ENCODE peak calls at places on chromosomes 2 and 18, in six cellular contexts. T is lung, Z is MM.1S, D is neural crest cell, W is hepatocyte, G is AG10803. B is an unnamed sample.

GRCh38 chr2:159285929-159286708 is at the start of gene WDSUB1:
- DNase-seq in W (peak), T (peak), G (peak), Z (peak), D (peak), B (no peak)

GRCh38 chr2:190123956-190124355 is 61.4 kb upstream of the MSTN start:
- DNase-seq in G (peak), T (no peak), W (peak), Z (no peak), D (no peak), B (no peak)

GRCh38 chr2:172736419-172737174 is 952 bp downstream of the RAPGEF4 start:
- DNase-seq in G (no peak), Z (no peak), W (no peak), T (no peak), D (no peak), B (no peak)

GRCh38 chr2:42545714-42546390 is 22.6 kb upstream of the MTA3 start:
- DNase-seq in Z (no peak), G (no peak), W (no peak), D (no peak), T (no peak), B (no peak)

GRCh38 chr18:22674300-22674699 is 256.6 kb upstream of the CTAGE1 start:
- DNase-seq in D (no peak), W (peak), Z (no peak), G (peak), T (no peak), B (no peak)

GRCh38 chr2:43942881-43943280 is 52.9 kb downstream of the LRPPRC start:
- DNase-seq in D (no peak), T (no peak), G (no peak), W (no peak), Z (no peak), B (no peak)

GRCh38 chr2:136534817-136535216 is 230.5 kb upstream of the THSD7B start:
- DNase-seq in D (no peak), G (no peak), Z (no peak), W (no peak), T (no peak), B (no peak)

GRCh38 chr2:46770622-46771021 is 145.0 kb downstream of the MCFD2 start:
- DNase-seq in Z (no peak), D (no peak), G (peak), W (peak), T (no peak), B (no peak)

GRCh38 chr2:228847684-228848083 is 423.4 kb downstream of the PID1 start:
- DNase-seq in W (no peak), Z (no peak), D (no peak), T (no peak), G (peak), B (no peak)

GRCh38 chr2:234994340-234995321 is 42.8 kb downstream of the SH3BP4 start:
- DNase-seq in D (no peak), Z (no peak), W (no peak), T (no peak), G (no peak), B (no peak)

GRCh38 chr18:27315001-27315400 is 129.9 kb upstream of the CHST9 start:
- DNase-seq in W (no peak), D (no peak), G (no peak), Z (no peak), T (no peak), B (no peak)

GRCh38 chr2:53202063-53202462 is 565.5 kb upstream of the CHAC2 start:
- DNase-seq in D (no peak), W (peak), G (peak), T (peak), Z (no peak), B (no peak)

GRCh38 chr2:58558866-58559265 is 317.7 kb upstream of the FANCL start:
- DNase-seq in T (no peak), D (no peak), Z (no peak), W (no peak), G (no peak), B (no peak)

GRCh38 chr2:392921-393270 is 105.0 kb upstream of the ALKAL2 start:
- DNase-seq in Z (no peak), T (no peak), D (no peak), W (no peak), G (no peak), B (no peak)

GRCh38 chr2:42138163-42139016 is 30.8 kb upstream of the EML4 start:
- DNase-seq in D (no peak), W (peak), Z (no peak), G (peak), T (peak), B (no peak)

GRCh38 chr2:240960309-240960962 is 38.0 kb upstream of the SNED1 start:
- DNase-seq in W (peak), D (no peak), T (peak), G (no peak), Z (no peak), B (no peak)

GRCh38 chr2:196275646-196276352 is 104.4 kb upstream of the STK17B start:
- DNase-seq in D (no peak), T (no peak), Z (no peak), G (peak), W (peak), B (no peak)

GRCh38 chr2:122384768-122385333 is 629.4 kb downstream of the TSN start:
- DNase-seq in D (no peak), G (no peak), Z (no peak), W (no peak), T (no peak), B (no peak)

GRCh38 chr2:157032019-157032418 is 225.5 kb upstream of the GALNT5 start:
- DNase-seq in T (no peak), W (peak), D (no peak), Z (no peak), G (peak), B (no peak)

GRCh38 chr2:127448526-127448925 is 30.3 kb downstream of the PROC start:
- DNase-seq in D (no peak), T (no peak), G (peak), W (no peak), Z (no peak), B (no peak)

GRCh38 chr2:27241761-27242613 is 20.9 kb downstream of the SLC30A3 start:
- DNase-seq in T (no peak), Z (no peak), D (no peak), W (no peak), G (no peak), B (no peak)

GRCh38 chr2:224429441-224429810 is 27.5 kb upstream of the FAM124B start:
- DNase-seq in Z (no peak), D (no peak), G (no peak), W (no peak), T (no peak), B (no peak)

GRCh38 chr18:40485318-40485717 is 1469.7 kb upstream of the PIK3C3 start:
- DNase-seq in D (no peak), W (no peak), G (peak), Z (no peak), T (no peak), B (no peak)

GRCh38 chr2:147689510-147689909 is 155.3 kb upstream of the ACVR2A start:
- DNase-seq in W (no peak), D (no peak), G (no peak), Z (peak), T (no peak), B (no peak)

GRCh38 chr2:228447266-228447915 is 265.9 kb upstream of the SPHKAP start:
- DNase-seq in D (no peak), W (no peak), Z (no peak), T (no peak), G (no peak), B (no peak)

GRCh38 chr2:100106460-100106859 is 35.9 kb downstream of the AFF3 start:
- DNase-seq in D (no peak), Z (no peak), G (no peak), W (peak), T (no peak), B (no peak)

GRCh38 chr2:15073639-15074038 is 441.1 kb downstream of the LRATD1 start:
- DNase-seq in D (no peak), W (no peak), Z (no peak), T (no peak), G (no peak), B (no peak)

GRCh38 chr2:119291588-119292167 is 68.0 kb downstream of the STEAP3 start:
- DNase-seq in W (no peak), T (no peak), G (no peak), Z (no peak), D (no peak), B (no peak)

GRCh38 chr18:45291616-45292612 is 323.4 kb upstream of the SLC14A2 start:
- DNase-seq in Z (no peak), W (peak), G (peak), D (no peak), T (no peak), B (no peak)

GRCh38 chr18:63247506-63248394 is 71.8 kb downstream of the BCL2 start:
- DNase-seq in Z (no peak), G (no peak), D (no peak), T (no peak), W (no peak), B (no peak)

GRCh38 chr2:230447455-230448451 is 31.8 kb downstream of the SP100 start:
- DNase-seq in G (no peak), T (no peak), D (no peak), Z (peak), W (no peak), B (no peak)

GRCh38 chr2:230408244-230408842 is 7.7 kb upstream of the SP100 start:
- DNase-seq in G (peak), T (no peak), D (no peak), Z (no peak), W (no peak), B (no peak)

GRCh38 chr2:12663306-12664037 is 53.3 kb upstream of the TRIB2 start:
- DNase-seq in D (no peak), T (no peak), Z (no peak), G (no peak), W (no peak), B (no peak)

GRCh38 chr2:72129676-72130340 is 17.9 kb downstream of the CYP26B1 start:
- DNase-seq in T (no peak), Z (no peak), G (peak), D (no peak), W (no peak), B (no peak)

DNA sequence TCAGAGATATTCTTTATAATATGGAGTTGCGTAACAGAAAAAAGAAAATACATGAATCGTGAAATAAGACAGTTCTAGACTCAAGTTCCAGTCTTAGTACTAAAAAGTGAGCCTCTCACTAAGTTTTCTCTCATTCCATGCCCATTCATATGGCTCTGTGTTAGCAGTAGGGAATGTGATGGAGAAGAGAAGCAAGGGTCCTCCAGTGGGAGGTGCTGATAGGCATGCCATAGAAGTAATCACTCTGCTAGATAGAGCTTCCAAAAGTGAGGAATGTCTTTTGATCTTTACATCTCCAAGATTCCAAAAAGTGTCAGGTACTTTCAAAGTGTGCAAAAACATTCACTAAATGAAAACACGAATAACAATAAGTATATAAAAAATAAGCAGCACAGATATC is 678.4 kb downstream of the DCDC2C start:
- DNase-seq in D (no peak), W (no peak), T (no peak), Z (no peak), G (no peak), B (no peak)
- TF ChIP-seq CTCF in D (no peak), W (no peak), T (no peak), Z (no peak), G (no peak), B (no peak)

GRCh38 chr2:38105911-38106310 is 30.0 kb upstream of the CYP1B1 start:
- DNase-seq in Z (no peak), W (no peak), T (no peak), D (no peak), G (no peak), B (no peak)

GRCh38 chr2:38107738-38108410 is 31.9 kb upstream of the CYP1B1 start:
- DNase-seq in T (no peak), G (no peak), D (no peak), Z (no peak), W (no peak), B (no peak)

GRCh38 chr2:38108907-38109731 is 33.2 kb upstream of the CYP1B1 start:
- DNase-seq in D (no peak), T (no peak), G (peak), Z (no peak), W (no peak), B (no peak)

GRCh38 chr2:38104598-38104997 is 28.6 kb upstream of the CYP1B1 start:
- DNase-seq in Z (no peak), T (no peak), W (no peak), D (no peak), G (no peak), B (no peak)

GRCh38 chr2:38106420-38107182 is 30.6 kb upstream of the CYP1B1 start:
- DNase-seq in W (peak), Z (no peak), D (no peak), T (no peak), G (peak), B (no peak)
- TF ChIP-seq CTCF in W (no peak), Z (no peak), D (no peak), T (no peak), G (no peak), B (no peak)

DNA sequence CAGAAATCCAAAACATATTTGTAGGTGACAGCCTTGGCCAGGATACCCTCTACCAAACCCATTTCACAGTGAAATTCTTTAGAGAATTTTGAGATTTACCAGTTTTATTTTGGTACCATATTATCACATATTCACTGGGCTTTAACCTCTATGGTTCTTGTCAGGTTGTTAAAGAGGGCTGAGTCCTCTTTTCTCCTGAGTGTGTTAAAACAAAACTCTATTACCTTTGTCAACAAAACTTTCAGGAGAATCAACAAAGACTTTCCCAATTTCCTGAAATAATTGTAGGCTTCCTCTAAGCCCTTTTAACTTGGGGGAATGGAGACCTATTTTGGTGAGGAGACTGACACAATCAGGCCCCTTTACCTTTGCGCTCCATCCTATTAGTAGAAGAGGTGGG is 155.2 kb downstream of the TRABD2A start:
- DNase-seq in Z (no peak), W (no peak), T (no peak), G (no peak), D (no peak), B (no peak)
- TF ChIP-seq CTCF in Z (no peak), W (no peak), T (no peak), G (no peak), D (no peak), B (no peak)

DNA sequence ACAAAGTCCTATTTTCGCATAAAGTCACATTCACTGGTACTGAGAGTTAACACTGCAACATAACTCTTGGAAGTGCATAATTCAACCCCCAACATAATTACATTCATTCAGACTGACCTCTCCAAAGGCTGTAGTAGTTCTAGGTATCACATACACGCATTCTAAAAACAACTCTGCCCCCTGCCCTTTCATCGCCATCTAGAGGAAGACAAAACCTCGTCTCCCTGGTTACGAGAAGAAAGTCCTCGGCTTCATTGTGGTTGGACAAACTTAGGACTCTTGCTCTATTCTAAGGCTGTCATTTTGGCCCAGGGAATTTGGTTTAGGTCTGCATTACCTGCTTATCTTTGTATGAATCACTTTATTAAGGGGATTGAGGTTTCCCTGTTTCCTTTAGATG is 215.3 kb upstream of the NRXN1 start:
- DNase-seq in T (no peak), W (no peak), G (no peak), Z (no peak), D (no peak), B (no peak)
- TF ChIP-seq CTCF in T (no peak), W (no peak), G (no peak), Z (no peak), D (no peak), B (no peak)

GRCh38 chr2:121336528-121337294 is 51.7 kb upstream of the TFCP2L1 start:
- DNase-seq in Z (no peak), W (no peak), G (no peak), T (peak), D (no peak), B (no peak)

GRCh38 chr2:121334581-121335293 is 49.7 kb upstream of the TFCP2L1 start:
- DNase-seq in T (no peak), Z (no peak), G (no peak), W (peak), D (no peak), B (no peak)

GRCh38 chr2:121340926-121341325 is 55.9 kb upstream of the TFCP2L1 start:
- DNase-seq in Z (no peak), T (no peak), W (no peak), G (no peak), D (no peak), B (no peak)

GRCh38 chr2:121335294-121336290 is 50.6 kb upstream of the TFCP2L1 start:
- DNase-seq in W (no peak), D (no peak), G (no peak), Z (no peak), T (no peak), B (no peak)

DNA sequence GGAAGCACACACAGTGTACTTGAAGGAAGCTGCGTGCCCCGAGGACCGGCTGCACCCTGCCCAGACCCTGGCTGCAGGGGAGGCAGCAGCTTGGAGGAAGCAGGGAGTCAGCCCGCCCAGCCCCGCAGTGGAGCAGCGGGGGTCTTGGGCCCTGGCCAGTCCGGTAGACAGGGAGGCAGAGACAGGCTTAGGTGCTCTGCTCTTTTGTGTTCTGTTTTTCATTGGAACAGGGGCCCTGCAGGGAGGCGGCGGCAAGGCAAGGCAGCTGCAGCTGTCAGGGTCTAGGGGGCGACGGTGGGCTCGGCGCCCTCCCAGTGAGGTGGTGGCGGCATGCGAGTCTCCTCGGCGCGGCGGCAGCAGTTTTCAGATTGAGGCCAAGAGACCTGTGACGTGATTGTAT is 53.3 kb upstream of the TFCP2L1 start:
- DNase-seq in T (no peak), Z (no peak), D (no peak), G (no peak), W (no peak), B (no peak)
- TF ChIP-seq CTCF in T (no peak), Z (no peak), D (no peak), G (no peak), W (no peak), B (no peak)

GRCh38 chr2:120885311-120885710 is 149.6 kb downstream of the GLI2 start:
- DNase-seq in T (no peak), W (no peak), Z (peak), G (no peak), D (no peak), B (no peak)
- TF ChIP-seq CTCF in T (no peak), W (no peak), Z (no peak), G (peak), D (no peak), B (no peak)

DNA sequence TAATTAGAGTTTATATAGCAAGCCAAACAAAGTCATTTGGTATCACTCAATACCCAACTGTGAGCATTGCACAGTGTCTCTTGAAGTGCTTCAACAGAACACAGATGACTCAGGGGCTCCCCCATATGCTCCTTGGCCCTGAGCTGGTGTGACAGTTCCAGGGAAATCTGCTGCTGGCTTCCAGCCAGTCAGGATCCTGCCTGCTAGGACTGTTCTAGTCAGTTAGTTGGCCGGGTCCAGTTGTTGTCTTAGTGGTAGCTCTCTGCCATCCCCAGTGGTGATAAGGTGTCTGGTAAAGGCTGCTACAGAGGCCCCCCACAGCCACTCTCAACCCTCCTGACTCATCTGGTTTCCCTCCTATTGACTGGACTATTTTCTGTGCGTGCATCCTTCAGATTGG is 100.3 kb downstream of the IRS1 start:
- DNase-seq in W (peak), Z (no peak), T (peak), D (no peak), G (peak), B (no peak)
- TF ChIP-seq CTCF in W (no peak), Z (no peak), T (no peak), D (no peak), G (no peak), B (peak)

GRCh38 chr2:10042301-10043161 is 819 bp upstream of the KLF11 start:
- DNase-seq in Z (no peak), D (peak), T (peak), W (peak), G (peak), B (no peak)
- TF ChIP-seq CTCF in Z (no peak), D (no peak), T (no peak), W (no peak), G (peak), B (no peak)

DNA sequence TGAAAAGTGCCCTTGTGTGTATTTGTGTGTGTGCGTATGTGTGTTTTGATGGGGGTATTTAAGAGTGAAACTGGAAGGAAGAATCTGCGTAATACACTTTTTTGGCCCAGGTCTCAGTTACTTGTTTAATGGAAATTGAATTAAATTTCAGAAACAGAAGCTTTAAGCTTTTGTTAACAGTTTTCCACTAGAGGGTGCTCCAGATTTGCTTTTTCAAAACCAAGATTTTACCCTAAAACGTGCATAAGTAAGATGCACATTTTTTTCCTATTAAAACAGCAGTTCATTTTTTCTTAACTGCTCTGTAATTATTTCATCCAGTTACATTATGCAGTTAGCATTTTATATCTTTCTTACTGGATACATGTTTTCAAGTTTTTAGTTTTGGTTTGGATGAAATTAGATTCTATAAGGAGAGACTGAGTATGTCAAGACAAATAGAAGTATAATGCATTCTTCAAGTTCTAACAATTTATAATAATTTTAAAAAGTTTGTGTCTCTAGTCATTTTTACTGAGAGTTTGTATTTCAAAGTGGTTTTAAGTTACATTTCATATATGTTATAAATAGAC is 97.2 kb downstream of the PIK3C3 start:
- DNase-seq in D (no peak), Z (peak), W (peak), T (no peak), G (peak), B (no peak)
- TF ChIP-seq CTCF in D (peak), Z (peak), W (peak), T (no peak), G (peak), B (peak)